ENCODE peak calls at places on chromosomes 2 and 18, in seven cellular contexts. Y is NCI-H748 treated with DMSO at 0.1 percent for 48 hours, E is GM18507, K is NCI-H2171 treated with DMSO at 0.1 percent for 48 hours, W is ovary, I is body of pancreas, Q is fibroblast of villous mesenchyme. H is an unnamed sample.
A peak's percentile ranks its signal among the peaks of the same experiment; 100 is the strongest.

GRCh38 chr2:108988796-108989713 is at the start of gene EDAR:
- DNase-seq in I (peak; percentile 50), W (no peak), E (peak; percentile 26), Q (peak; percentile 13), K (peak; percentile 31), Y (peak; percentile 25), H (no peak)

GRCh38 chr2:185188656-185189055 is 549.9 kb upstream of the FSIP2 start:
- DNase-seq in Y (no peak), K (peak; percentile 74), Q (no peak), I (no peak), E (no peak), W (no peak), H (no peak)

GRCh38 chr2:42201228-42201855 is 32.2 kb downstream of the EML4 start:
- DNase-seq in K (no peak), I (no peak), Y (no peak), Q (peak; percentile 53), E (no peak), W (no peak), H (no peak)

GRCh38 chr18:73880387-73880786 is 267.2 kb downstream of the FBXO15 start:
- DNase-seq in Q (peak; percentile 3), K (no peak), I (no peak), Y (no peak), E (no peak), W (no peak), H (no peak)

GRCh38 chr2:191217580-191217979 is 27.6 kb upstream of the MYO1B start:
- DNase-seq in Y (no peak), Q (peak; percentile 73), I (no peak), W (no peak), E (no peak), K (peak; percentile 9), H (peak; percentile 24)

GRCh38 chr2:189086710-189087109 is 92.9 kb downstream of the COL5A2 start:
- DNase-seq in I (no peak), W (no peak), Y (no peak), Q (peak; percentile 48), K (no peak), E (no peak), H (peak; percentile 57)

GRCh38 chr2:98607741-98608117 is 583 bp downstream of the COA5 start:
- DNase-seq in I (no peak), W (no peak), K (no peak), Q (peak; percentile 28), Y (no peak), E (no peak), H (peak; percentile 8)

GRCh38 chr18:58264846-58265245 is 220.8 kb downstream of the NEDD4L start:
- DNase-seq in I (no peak), K (no peak), E (no peak), W (no peak), Q (no peak), Y (no peak), H (no peak)

GRCh38 chr2:71332413-71332866 is 858 bp downstream of the ZNF638 start:
- DNase-seq in I (no peak), Y (no peak), E (no peak), Q (no peak), K (no peak), W (no peak), H (no peak)

GRCh38 chr2:121717529-121717928 is 19.1 kb downstream of the NIFK start:
- DNase-seq in I (no peak), Y (no peak), Q (no peak), E (no peak), K (no peak), W (no peak), H (no peak)

GRCh38 chr18:6088432-6088831 is 193.1 kb upstream of the TMEM200C start:
- DNase-seq in Q (no peak), Y (no peak), W (no peak), K (no peak), I (no peak), E (no peak), H (no peak)

GRCh38 chr2:47652041-47652713 is 130.8 kb upstream of the MSH6 start:
- DNase-seq in Y (no peak), W (no peak), Q (no peak), E (no peak), K (no peak), I (no peak), H (no peak)

GRCh38 chr2:3587021-3587420 is 7.9 kb upstream of the COLEC11 start:
- DNase-seq in K (no peak), W (peak; percentile 26), I (no peak), Q (no peak), E (no peak), Y (no peak), H (no peak)

GRCh38 chr18:45059695-45060094 is 379.0 kb downstream of the SETBP1 start:
- DNase-seq in E (no peak), I (no peak), K (no peak), Y (no peak), Q (peak; percentile 68), W (no peak), H (peak; percentile 8)